ENCODE peak calls at places on chromosomes 12 and 14, in seven cellular contexts. B is HCT116, E is HepG2, R is Karpas-422, D is PC-3, W is fibroblast of lung, K is trophoblast cell. C is an unnamed sample.

GRCh38 chr14:86038401-86038985 is 508.5 kb downstream of the FLRT2 start:
- DNase-seq in B (no peak), E (peak; percentile 10), R (peak; percentile 83), D (peak; percentile 42), W (peak; percentile 71), K (no peak), C (peak; percentile 5)

GRCh38 chr14:86802726-86803125 is 1190.3 kb downstream of the GALC start:
- DNase-seq in B (no peak), E (no peak), R (no peak), D (no peak), W (peak; percentile 21), K (no peak), C (no peak)

GRCh38 chr12:93060666-93061413 is 131.7 kb upstream of the EEA1 start:
- DNase-seq in B (no peak), E (peak; percentile 63), R (no peak), D (no peak), W (peak; percentile 70), K (no peak), C (peak; percentile 28)

GRCh38 chr12:132275110-132275531 is 54.3 kb downstream of the GALNT9 start:
- DNase-seq in B (peak; percentile 82), E (peak; percentile 16), R (peak; percentile 52), D (peak; percentile 92), W (peak; percentile 36), K (no peak), C (peak; percentile 25)

GRCh38 chr14:99035268-99035667 is 236.7 kb downstream of the BCL11B start:
- DNase-seq in B (no peak), E (no peak), R (no peak), D (no peak), W (peak; percentile 14), K (no peak), C (no peak)

GRCh38 chr12:119843100-119843499 is 34.0 kb downstream of the CIT start:
- DNase-seq in B (no peak), E (no peak), R (no peak), D (no peak), W (peak; percentile 47), K (no peak), C (no peak)

GRCh38 chr12:1044697-1045096 is 53.7 kb downstream of the ERC1 start:
- DNase-seq in B (no peak), E (no peak), R (no peak), D (peak; percentile 77), W (peak; percentile 48), K (no peak), C (no peak)

GRCh38 chr14:64702493-64703392 is 1.5 kb upstream of the PLEKHG3 start:
- DNase-seq in B (no peak), E (no peak), R (no peak), D (peak; percentile 79), W (no peak), K (peak; percentile 44), C (no peak)

GRCh38 chr14:74904623-74905503 is 18.2 kb downstream of the RPS6KL1 start:
- DNase-seq in B (no peak), E (no peak), R (no peak), D (no peak), W (no peak), K (no peak), C (no peak)

GRCh38 chr12:32946504-32947131 is 50.0 kb upstream of the PKP2 start:
- DNase-seq in B (no peak), E (no peak), R (no peak), D (no peak), W (no peak), K (peak; percentile 25), C (no peak)
- H2AFZ ChIP-seq in B (no peak overlapping the region), E (no peak overlapping the region), R (no peak overlapping the region), D (no peak overlapping the region), W (no peak overlapping the region), K (no peak overlapping the region), C (peak overlapping the region; percentile 71)

DNA sequence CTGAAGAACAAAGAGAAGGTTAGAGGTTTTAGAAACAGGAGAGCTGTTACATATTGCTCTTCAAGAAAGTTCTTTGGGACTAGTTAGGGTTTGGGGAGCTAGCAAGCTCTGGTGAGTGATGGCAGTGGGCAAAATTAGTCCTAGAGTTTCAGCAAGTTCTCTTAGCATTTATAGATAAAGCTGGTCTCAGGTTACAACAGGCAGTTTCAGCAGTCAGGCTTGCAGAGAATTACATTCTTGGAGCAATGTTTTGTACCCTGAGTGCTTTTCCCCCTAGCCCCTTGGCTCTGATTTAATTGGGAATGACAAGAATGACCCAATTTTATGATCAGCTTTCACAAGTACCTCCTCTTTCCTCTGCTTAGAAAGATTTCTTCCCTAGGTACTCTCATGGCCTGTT is 21.4 kb upstream of the EID3 start:
- DNase-seq in B (no peak), E (no peak), R (no peak), D (peak; percentile 32), W (peak; percentile 67), K (no peak), C (peak; percentile 24)
- H2AFZ ChIP-seq in B (peak overlapping the region; percentile 44), E (no peak overlapping the region), R (no peak overlapping the region), D (no peak overlapping the region), W (no peak overlapping the region), K (no peak overlapping the region), C (peak overlapping the region; percentile 90)

DNA sequence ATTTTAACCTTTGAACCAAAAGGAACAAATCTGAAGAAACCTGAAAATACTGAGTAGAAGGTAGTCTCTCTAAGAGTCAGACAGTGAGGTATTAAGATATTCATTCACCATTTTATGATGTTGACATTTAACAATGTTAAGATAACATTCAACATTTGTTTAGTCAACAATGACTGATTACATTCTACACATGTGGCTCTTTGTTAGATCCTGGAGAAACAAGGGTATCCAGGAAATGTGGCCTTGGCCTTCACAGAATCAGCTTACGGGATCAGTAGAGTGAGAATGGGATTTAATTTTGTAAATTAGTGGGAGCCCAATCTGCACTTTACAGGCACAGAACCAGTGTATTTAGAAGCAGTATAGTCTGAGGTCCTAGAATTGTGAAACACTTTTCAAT is 355.5 kb downstream of the KCNH5 start:
- DNase-seq in B (no peak), E (peak; percentile 66), R (no peak), D (peak; percentile 57), W (no peak), K (no peak), C (no peak)
- H2AFZ ChIP-seq in B (no peak overlapping the region), E (no peak overlapping the region), R (no peak overlapping the region), D (no peak overlapping the region), W (no peak overlapping the region), K (no peak overlapping the region), C (no peak overlapping the region)

DNA sequence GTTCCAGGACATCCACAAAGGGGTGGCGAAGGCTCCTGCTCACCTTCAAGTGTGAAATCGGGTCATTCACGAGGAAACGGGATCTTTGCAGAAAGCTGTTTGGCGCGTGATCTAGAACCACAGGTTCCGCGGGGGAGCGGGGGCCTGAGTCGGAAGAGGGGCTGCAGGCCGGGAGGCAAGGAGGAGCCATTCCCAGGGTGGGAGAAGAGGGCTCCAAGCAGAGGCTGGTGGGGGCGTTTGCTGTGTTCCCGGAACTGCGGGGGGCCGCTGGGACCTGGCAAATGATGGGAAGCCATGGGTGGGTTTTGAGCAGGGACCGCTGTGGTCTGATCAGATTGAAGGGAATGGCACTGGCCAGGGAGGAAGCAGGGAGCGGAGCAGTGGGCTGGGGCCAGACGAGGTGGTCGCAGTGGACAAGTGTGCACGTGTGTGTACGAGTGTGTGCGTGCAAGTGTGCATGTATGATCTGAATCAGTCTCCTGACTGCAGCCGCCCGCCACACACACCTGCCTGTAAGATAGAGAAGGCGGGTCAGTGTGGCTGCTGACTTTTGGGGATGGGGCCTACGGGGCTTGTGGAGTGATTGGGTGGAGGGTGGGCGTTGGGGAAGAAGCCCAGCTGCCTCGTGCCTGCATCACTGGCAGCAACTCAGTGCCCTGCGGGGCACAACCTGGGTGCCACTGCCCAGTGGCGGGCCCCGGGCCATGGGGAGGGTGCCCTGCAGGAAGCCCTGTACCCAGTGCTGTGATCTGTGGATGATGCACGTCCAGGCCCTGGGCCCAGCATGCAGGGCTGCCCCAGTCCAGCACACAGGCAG is 141.9 kb downstream of the KIF26A start:
- DNase-seq in B (no peak), E (no peak), R (no peak), D (no peak), W (no peak), K (no peak), C (no peak)
- H2AFZ ChIP-seq in B (no peak overlapping the region), E (no peak overlapping the region), R (no peak overlapping the region), D (no peak overlapping the region), W (no peak overlapping the region), K (no peak overlapping the region), C (no peak overlapping the region)

C was measured in K562.